ENCODE peak calls at places on chromosomes 4 and X, in eight cellular contexts. Z, B, P, H, K, J, V and X are unnamed samples.
A peak's percentile ranks its signal among the peaks of the same experiment; 100 is the strongest.

GRCh38 chr4:111398906-111399330 is 746.3 kb upstream of the FAM241A start:
- DNase-seq in V (peak; percentile 37), B (no peak), Z (no peak), H (no peak), P (no peak), J (peak; percentile 18), K (no peak), X (no peak)

GRCh38 chr4:87150498-87151261 is 69.7 kb downstream of the KLHL8 start:
- DNase-seq in K (peak; percentile 55), B (peak; percentile 39), J (peak; percentile 36), Z (no peak), P (no peak), H (no peak), V (no peak), X (peak; percentile 49)

GRCh38 chr4:28256295-28256694 is 1395.7 kb downstream of the STIM2 start:
- DNase-seq in P (no peak), J (no peak), Z (no peak), B (no peak), K (no peak), V (no peak), H (no peak), X (no peak)

GRCh38 chr4:152605641-152606304 is 69.9 kb upstream of the FBXW7 start:
- DNase-seq in J (peak; percentile 78), Z (no peak), V (no peak), B (no peak), P (no peak), K (no peak), H (no peak), X (no peak)

GRCh38 chr4:7960790-7961655 is 21.4 kb upstream of the AFAP1 start:
- DNase-seq in P (peak; percentile 44), H (no peak), B (no peak), J (peak; percentile 100), K (no peak), Z (no peak), V (no peak), X (peak; percentile 67)

GRCh38 chr4:164977243-164978164 is at the start of gene TRIM61:
- DNase-seq in J (peak; percentile 15), V (peak; percentile 80), B (peak; percentile 78), Z (no peak), K (no peak), H (peak; percentile 63), P (peak; percentile 58), X (peak; percentile 9)

GRCh38 chr4:151409470-151410313 is 716 bp downstream of the FHIP1A start:
- DNase-seq in P (peak; percentile 55), K (peak; percentile 3), B (peak; percentile 67), J (no peak), V (peak; percentile 24), H (peak; percentile 47), Z (peak; percentile 64), X (peak; percentile 52)

GRCh38 chr4:41791557-41791956 is 43.0 kb upstream of the PHOX2B start:
- DNase-seq in V (no peak), B (no peak), Z (no peak), K (no peak), P (no peak), J (no peak), H (no peak), X (no peak)

GRCh38 chrX:10611441-10612090 is 8.8 kb downstream of the MID1 start:
- DNase-seq in V (no peak), Z (no peak), H (no peak), K (no peak), P (no peak), B (no peak), J (no peak), X (no peak)

GRCh38 chr4:83219344-83219990 is 65.1 kb downstream of the COQ2 start:
- DNase-seq in B (no peak), Z (no peak), J (peak; percentile 3), V (no peak), K (no peak), H (peak; percentile 57), P (no peak), X (peak; percentile 34)

GRCh38 chrX:2351321-2351720 is 149.5 kb downstream of the DHRSX start:
- DNase-seq in J (peak; percentile 70), B (no peak), Z (no peak), H (no peak), P (no peak), V (no peak), K (no peak), X (no peak)

GRCh38 chr4:25174674-25175073 is 14.4 kb upstream of the SEPSECS start:
- DNase-seq in K (no peak), P (no peak), Z (no peak), J (no peak), H (no peak), B (no peak), V (no peak), X (no peak)

GRCh38 chr4:42484630-42485029 is 87.3 kb downstream of the SHISA3 start:
- DNase-seq in H (no peak), V (no peak), J (no peak), K (no peak), P (no peak), Z (no peak), B (no peak), X (no peak)

DNA sequence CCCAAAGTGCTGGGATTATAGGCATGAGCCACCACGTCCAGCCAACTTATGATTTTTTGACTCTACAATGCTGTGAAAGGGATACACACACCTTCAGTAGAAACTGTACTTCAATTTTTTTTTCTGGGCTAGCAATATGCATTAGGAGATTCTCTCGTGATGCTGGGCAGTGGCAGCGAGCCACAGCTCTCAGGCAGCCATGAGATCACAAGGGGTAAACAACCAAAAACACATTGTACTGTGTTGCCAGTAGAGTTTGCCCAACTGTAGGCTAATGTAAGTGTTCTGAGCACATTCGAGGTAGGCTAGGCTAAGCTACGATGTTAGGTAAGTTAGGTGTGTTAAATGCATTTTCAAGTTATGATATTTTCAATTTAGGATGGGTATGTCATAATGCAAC is 25.7 kb downstream of the RAB33A start:
- DNase-seq in V (no peak), J (no peak), K (no peak), P (no peak), B (no peak), Z (no peak), H (no peak), X (no peak)
- H3K27me3 ChIP-seq in V (no peaks in the 10 kb centered on the region), J (no peaks in the 10 kb centered on the region), K (no peaks in the 10 kb centered on the region), P (no peaks in the 10 kb centered on the region), B (no peaks in the 10 kb centered on the region), Z (no peaks in the 10 kb centered on the region), H (no peaks in the 10 kb centered on the region), X (no peaks in the 10 kb centered on the region)

DNA sequence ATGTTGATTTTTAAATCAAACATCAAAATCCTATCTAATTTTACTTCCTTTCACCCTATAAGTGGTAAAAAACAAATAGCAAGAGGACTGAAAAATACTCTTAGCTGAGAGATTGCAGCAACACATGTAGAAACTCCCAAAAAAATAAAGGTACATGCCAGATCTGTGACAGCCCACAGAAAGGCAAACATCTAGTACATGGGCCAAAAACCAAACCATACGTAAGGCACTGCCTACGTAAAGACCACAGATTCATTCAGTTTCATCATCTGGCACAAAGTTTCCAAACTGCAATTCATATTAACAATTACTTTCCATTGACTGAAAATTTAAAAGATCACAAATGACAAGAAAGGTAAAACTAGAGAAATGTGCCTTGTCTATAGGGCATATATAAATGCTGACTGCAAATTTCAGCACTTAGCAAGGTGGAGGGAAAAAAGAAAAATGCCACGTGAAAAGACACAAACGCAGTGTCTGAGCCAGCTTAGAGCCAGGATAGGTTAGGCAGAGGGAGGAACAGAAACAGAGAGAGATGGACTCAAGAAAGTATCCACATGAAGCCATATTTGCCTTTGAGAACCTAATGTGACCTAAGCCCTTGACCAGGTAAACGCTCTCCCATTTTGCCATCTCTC is 88.1 kb downstream of the TSPAN5 start:
- DNase-seq in P (no peak), B (no peak), J (no peak), H (no peak), Z (no peak), V (no peak), K (no peak), X (no peak)
- TF ChIP-seq CTCF in P (no peak), B (no peak), J (no peak), H (no peak), Z (no peak), V (no peak), K (no peak), X (no peak)

GRCh38 chr4:173516621-173517612 is 13.1 kb downstream of the HAND2 start:
- DNase-seq in V (no peak), Z (no peak), H (no peak), P (no peak), K (no peak), J (no peak), B (no peak), X (no peak)

GRCh38 chr4:173519130-173520101 is 10.6 kb downstream of the HAND2 start:
- DNase-seq in P (no peak), H (no peak), J (no peak), V (peak; percentile 79), Z (no peak), K (no peak), B (no peak), X (no peak)

GRCh38 chr4:173518419-173519102 is 11.5 kb downstream of the HAND2 start:
- DNase-seq in B (no peak), V (no peak), K (no peak), Z (no peak), J (no peak), P (no peak), H (no peak), X (no peak)

GRCh38 chr4:173515458-173515857 is 14.6 kb downstream of the HAND2 start:
- DNase-seq in Z (no peak), P (no peak), J (no peak), B (no peak), K (no peak), H (no peak), V (no peak), X (no peak)

DNA sequence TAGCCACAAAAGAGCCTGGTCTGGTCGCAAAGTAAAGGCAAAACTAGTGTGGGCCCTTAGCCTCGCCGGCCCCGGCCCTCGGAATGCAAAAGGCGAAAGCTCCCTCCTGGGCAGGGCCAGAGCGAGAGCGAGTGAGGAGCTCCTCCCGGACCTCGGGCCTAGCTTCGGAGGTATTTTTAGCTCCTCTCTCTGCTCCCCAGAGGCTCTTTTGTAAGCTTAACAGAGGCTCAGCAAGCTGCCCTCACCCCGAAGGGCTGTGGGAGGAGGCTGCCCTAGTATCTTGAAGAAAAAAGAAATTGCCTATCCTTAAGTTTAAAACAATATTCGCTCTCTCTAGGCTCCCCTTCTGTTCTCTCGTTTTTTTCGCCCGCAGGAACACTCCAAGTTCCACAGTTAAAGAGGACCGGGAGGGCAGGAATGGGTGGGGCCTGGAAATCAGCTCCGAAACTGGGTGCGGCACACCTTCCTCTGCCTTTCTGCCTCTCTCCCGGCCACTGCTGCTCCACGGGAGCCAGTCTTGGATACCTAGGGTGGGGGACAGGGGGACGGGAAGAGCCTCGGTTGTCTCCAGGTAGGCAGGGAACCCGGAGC is 12.2 kb downstream of the HAND2 start:
- DNase-seq in J (no peak), B (no peak), K (no peak), P (no peak), H (no peak), V (peak; percentile 72), Z (no peak), X (no peak)
- H3K27me3 ChIP-seq in J (peaks cover 97% of the 10 kb centered on the region), B (peaks cover 57% of the 10 kb centered on the region), K (peaks cover 22% of the 10 kb centered on the region), P (peaks cover 8% of the 10 kb centered on the region), H (peaks cover 100% of the 10 kb centered on the region), V (peaks cover 43% of the 10 kb centered on the region), Z (peaks cover 18% of the 10 kb centered on the region), X (peaks cover 10% of the 10 kb centered on the region)

DNA sequence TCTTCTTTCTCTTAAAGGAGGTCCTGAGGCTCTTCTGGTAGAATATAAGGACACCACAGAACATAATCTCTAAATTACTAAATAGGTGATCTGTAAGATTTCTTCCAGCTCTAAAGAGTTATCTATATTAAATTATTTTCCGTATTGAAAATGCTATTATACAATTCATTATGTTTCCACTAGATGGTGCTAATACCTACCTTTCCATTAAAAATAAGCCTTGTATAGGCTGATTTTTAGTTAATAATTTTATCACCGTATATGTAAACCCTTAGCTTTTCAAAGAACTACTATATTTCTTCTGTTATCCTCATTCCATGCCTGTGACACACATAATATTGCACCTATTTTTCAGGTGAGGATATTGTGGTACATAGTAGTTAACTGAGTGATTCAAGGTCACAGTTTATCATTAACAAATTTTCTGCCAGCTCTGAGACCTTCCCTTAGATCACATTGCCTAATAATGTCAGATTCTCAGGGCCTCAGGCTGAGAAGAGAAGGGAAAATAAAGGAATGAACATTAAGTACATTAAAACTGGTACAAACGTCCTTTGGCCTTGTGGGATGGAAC is 138.8 kb downstream of the TEX11 start:
- DNase-seq in B (no peak), K (no peak), P (no peak), Z (no peak), V (no peak), J (no peak), H (no peak), X (no peak)
- TF ChIP-seq CTCF in B (peak; percentile 30), K (peak; percentile 37), P (peak; percentile 60), Z (peak; percentile 41), V (peak; percentile 38), J (peak; percentile 33), H (peak; percentile 30), X (peak; percentile 41)